ENCODE peak calls at places on chromosomes 12 and 14, in eight cellular contexts. One of them, this sample, is unnamed.

GRCh38 chr12:69671597-69671996 is 27.5 kb downstream of the BEST3 start:
- DNase-seq in mesenchymal stem cell: no peak
- DNase-seq in NCI-H2171: no peak
- DNase-seq in AG10803: no peak
- DNase-seq in NCI-H510A: peak
- DNase-seq in natural killer cell treated with Interleukin-12 subunit alpha and Interleukin-12 subunit beta and Interleukin-15 and Interleukin-18, amount 100 ng/mL, for 72 hours: no peak
- DNase-seq in IMR-90: no peak
- DNase-seq in HEK293T: no peak
- DNase-seq in this sample: no peak

GRCh38 chr12:132723764-132724140 is 13.1 kb downstream of the PGAM5 start:
- DNase-seq in natural killer cell treated with Interleukin-12 subunit alpha and Interleukin-12 subunit beta and Interleukin-15 and Interleukin-18, amount 100 ng/mL, for 72 hours: no peak
- DNase-seq in HEK293T: no peak
- DNase-seq in IMR-90: peak
- DNase-seq in NCI-H510A: no peak
- DNase-seq in AG10803: peak
- DNase-seq in mesenchymal stem cell: no peak
- DNase-seq in NCI-H2171: no peak
- DNase-seq in this sample: no peak

GRCh38 chr12:125329239-125330238 is 264.3 kb downstream of the AACS start:
- DNase-seq in natural killer cell treated with Interleukin-12 subunit alpha and Interleukin-12 subunit beta and Interleukin-15 and Interleukin-18, amount 100 ng/mL, for 72 hours: no peak
- DNase-seq in IMR-90: no peak
- DNase-seq in NCI-H510A: no peak
- DNase-seq in NCI-H2171: no peak
- DNase-seq in mesenchymal stem cell: no peak
- DNase-seq in AG10803: no peak
- DNase-seq in HEK293T: no peak
- DNase-seq in this sample: no peak

GRCh38 chr12:39503445-39503844 is 60.5 kb upstream of the KIF21A start:
- DNase-seq in AG10803: peak
- DNase-seq in NCI-H510A: no peak
- DNase-seq in HEK293T: no peak
- DNase-seq in IMR-90: no peak
- DNase-seq in NCI-H2171: no peak
- DNase-seq in mesenchymal stem cell: no peak
- DNase-seq in natural killer cell treated with Interleukin-12 subunit alpha and Interleukin-12 subunit beta and Interleukin-15 and Interleukin-18, amount 100 ng/mL, for 72 hours: no peak
- DNase-seq in this sample: no peak

GRCh38 chr14:88245321-88245720 is 77.7 kb downstream of the KCNK10 start:
- DNase-seq in AG10803: no peak
- DNase-seq in natural killer cell treated with Interleukin-12 subunit alpha and Interleukin-12 subunit beta and Interleukin-15 and Interleukin-18, amount 100 ng/mL, for 72 hours: no peak
- DNase-seq in NCI-H2171: peak
- DNase-seq in mesenchymal stem cell: no peak
- DNase-seq in IMR-90: no peak
- DNase-seq in HEK293T: no peak
- DNase-seq in NCI-H510A: no peak
- DNase-seq in this sample: no peak

GRCh38 chr12:110666892-110667291 is 22.0 kb downstream of the HVCN1 start:
- DNase-seq in IMR-90: no peak
- DNase-seq in AG10803: no peak
- DNase-seq in NCI-H510A: no peak
- DNase-seq in NCI-H2171: no peak
- DNase-seq in HEK293T: no peak
- DNase-seq in natural killer cell treated with Interleukin-12 subunit alpha and Interleukin-12 subunit beta and Interleukin-15 and Interleukin-18, amount 100 ng/mL, for 72 hours: no peak
- DNase-seq in mesenchymal stem cell: no peak
- DNase-seq in this sample: no peak

GRCh38 chr14:103029936-103030335 is 27.4 kb downstream of the CDC42BPB start:
- DNase-seq in NCI-H510A: no peak
- DNase-seq in NCI-H2171: no peak
- DNase-seq in AG10803: no peak
- DNase-seq in mesenchymal stem cell: no peak
- DNase-seq in IMR-90: no peak
- DNase-seq in natural killer cell treated with Interleukin-12 subunit alpha and Interleukin-12 subunit beta and Interleukin-15 and Interleukin-18, amount 100 ng/mL, for 72 hours: no peak
- DNase-seq in HEK293T: no peak
- DNase-seq in this sample: no peak

GRCh38 chr12:121697093-121697698 is 15.4 kb upstream of the TMEM120B start:
- DNase-seq in NCI-H2171: peak
- DNase-seq in HEK293T: peak
- DNase-seq in IMR-90: peak
- DNase-seq in AG10803: peak
- DNase-seq in natural killer cell treated with Interleukin-12 subunit alpha and Interleukin-12 subunit beta and Interleukin-15 and Interleukin-18, amount 100 ng/mL, for 72 hours: peak
- DNase-seq in mesenchymal stem cell: peak
- DNase-seq in NCI-H510A: peak
- DNase-seq in this sample: peak

GRCh38 chr14:65486856-65487255 is 74.3 kb downstream of the FUT8 start:
- DNase-seq in natural killer cell treated with Interleukin-12 subunit alpha and Interleukin-12 subunit beta and Interleukin-15 and Interleukin-18, amount 100 ng/mL, for 72 hours: no peak
- DNase-seq in IMR-90: peak
- DNase-seq in AG10803: no peak
- DNase-seq in NCI-H510A: no peak
- DNase-seq in HEK293T: no peak
- DNase-seq in mesenchymal stem cell: no peak
- DNase-seq in NCI-H2171: no peak
- DNase-seq in this sample: no peak

GRCh38 chr12:118164798-118165486 is 29.0 kb downstream of the PEBP1 start:
- DNase-seq in IMR-90: peak
- DNase-seq in HEK293T: peak
- DNase-seq in mesenchymal stem cell: peak
- DNase-seq in NCI-H510A: no peak
- DNase-seq in AG10803: peak
- DNase-seq in natural killer cell treated with Interleukin-12 subunit alpha and Interleukin-12 subunit beta and Interleukin-15 and Interleukin-18, amount 100 ng/mL, for 72 hours: no peak
- DNase-seq in NCI-H2171: peak
- DNase-seq in this sample: no peak

GRCh38 chr12:10307630-10308029 is at the start of gene KLRD1:
- DNase-seq in AG10803: no peak
- DNase-seq in HEK293T: no peak
- DNase-seq in natural killer cell treated with Interleukin-12 subunit alpha and Interleukin-12 subunit beta and Interleukin-15 and Interleukin-18, amount 100 ng/mL, for 72 hours: no peak
- DNase-seq in NCI-H510A: no peak
- DNase-seq in NCI-H2171: no peak
- DNase-seq in mesenchymal stem cell: no peak
- DNase-seq in IMR-90: no peak
- DNase-seq in this sample: no peak

GRCh38 chr14:65250162-65250495 is 147.8 kb upstream of the MAX start:
- DNase-seq in AG10803: no peak
- DNase-seq in natural killer cell treated with Interleukin-12 subunit alpha and Interleukin-12 subunit beta and Interleukin-15 and Interleukin-18, amount 100 ng/mL, for 72 hours: no peak
- DNase-seq in HEK293T: no peak
- DNase-seq in mesenchymal stem cell: no peak
- DNase-seq in NCI-H510A: no peak
- DNase-seq in IMR-90: no peak
- DNase-seq in NCI-H2171: no peak
- DNase-seq in this sample: no peak

GRCh38 chr12:63844391-63845341 is at the start of gene SRGAP1:
- DNase-seq in AG10803: peak
- DNase-seq in IMR-90: peak
- DNase-seq in NCI-H2171: peak
- DNase-seq in NCI-H510A: peak
- DNase-seq in mesenchymal stem cell: peak
- DNase-seq in HEK293T: peak
- DNase-seq in natural killer cell treated with Interleukin-12 subunit alpha and Interleukin-12 subunit beta and Interleukin-15 and Interleukin-18, amount 100 ng/mL, for 72 hours: no peak
- DNase-seq in this sample: peak

GRCh38 chr14:74401504-74402241 is 24.3 kb downstream of the SYNDIG1L start:
- DNase-seq in NCI-H2171: peak
- DNase-seq in AG10803: no peak
- DNase-seq in natural killer cell treated with Interleukin-12 subunit alpha and Interleukin-12 subunit beta and Interleukin-15 and Interleukin-18, amount 100 ng/mL, for 72 hours: peak
- DNase-seq in mesenchymal stem cell: peak
- DNase-seq in IMR-90: no peak
- DNase-seq in NCI-H510A: peak
- DNase-seq in HEK293T: no peak
- DNase-seq in this sample: no peak

GRCh38 chr12:14408208-14408607 is 42.7 kb downstream of the ATF7IP start:
- DNase-seq in natural killer cell treated with Interleukin-12 subunit alpha and Interleukin-12 subunit beta and Interleukin-15 and Interleukin-18, amount 100 ng/mL, for 72 hours: no peak
- DNase-seq in mesenchymal stem cell: peak
- DNase-seq in AG10803: peak
- DNase-seq in IMR-90: peak
- DNase-seq in NCI-H510A: no peak
- DNase-seq in HEK293T: no peak
- DNase-seq in NCI-H2171: no peak
- DNase-seq in this sample: no peak

GRCh38 chr12:48388938-48389337 is 38.2 kb upstream of the ZNF641 start:
- DNase-seq in mesenchymal stem cell: peak
- DNase-seq in NCI-H2171: no peak
- DNase-seq in AG10803: peak
- DNase-seq in natural killer cell treated with Interleukin-12 subunit alpha and Interleukin-12 subunit beta and Interleukin-15 and Interleukin-18, amount 100 ng/mL, for 72 hours: no peak
- DNase-seq in NCI-H510A: no peak
- DNase-seq in HEK293T: no peak
- DNase-seq in IMR-90: peak
- DNase-seq in this sample: no peak

GRCh38 chr14:64707661-64708060 is 3.4 kb downstream of the PLEKHG3 start:
- DNase-seq in AG10803: peak
- DNase-seq in NCI-H2171: no peak
- DNase-seq in IMR-90: peak
- DNase-seq in mesenchymal stem cell: peak
- DNase-seq in HEK293T: no peak
- DNase-seq in NCI-H510A: no peak
- DNase-seq in natural killer cell treated with Interleukin-12 subunit alpha and Interleukin-12 subunit beta and Interleukin-15 and Interleukin-18, amount 100 ng/mL, for 72 hours: peak
- DNase-seq in this sample: no peak

GRCh38 chr12:65203376-65203775 is 34.0 kb downstream of the LEMD3 start:
- DNase-seq in mesenchymal stem cell: no peak
- DNase-seq in HEK293T: no peak
- DNase-seq in AG10803: no peak
- DNase-seq in NCI-H510A: no peak
- DNase-seq in natural killer cell treated with Interleukin-12 subunit alpha and Interleukin-12 subunit beta and Interleukin-15 and Interleukin-18, amount 100 ng/mL, for 72 hours: no peak
- DNase-seq in NCI-H2171: no peak
- DNase-seq in IMR-90: no peak
- DNase-seq in this sample: no peak

GRCh38 chr12:44889162-44889561 is 13.0 kb upstream of the NELL2 start:
- DNase-seq in natural killer cell treated with Interleukin-12 subunit alpha and Interleukin-12 subunit beta and Interleukin-15 and Interleukin-18, amount 100 ng/mL, for 72 hours: no peak
- DNase-seq in AG10803: no peak
- DNase-seq in NCI-H2171: no peak
- DNase-seq in HEK293T: no peak
- DNase-seq in mesenchymal stem cell: peak
- DNase-seq in NCI-H510A: no peak
- DNase-seq in IMR-90: no peak
- DNase-seq in this sample: no peak

GRCh38 chr12:68641138-68641537 is 30.4 kb downstream of the RAP1B start:
- DNase-seq in NCI-H510A: no peak
- DNase-seq in mesenchymal stem cell: no peak
- DNase-seq in NCI-H2171: no peak
- DNase-seq in natural killer cell treated with Interleukin-12 subunit alpha and Interleukin-12 subunit beta and Interleukin-15 and Interleukin-18, amount 100 ng/mL, for 72 hours: no peak
- DNase-seq in AG10803: no peak
- DNase-seq in IMR-90: no peak
- DNase-seq in HEK293T: no peak
- DNase-seq in this sample: no peak

GRCh38 chr14:81427348-81428058 is 27.4 kb upstream of the STON2 start:
- DNase-seq in IMR-90: no peak
- DNase-seq in HEK293T: peak
- DNase-seq in mesenchymal stem cell: no peak
- DNase-seq in NCI-H2171: peak
- DNase-seq in NCI-H510A: peak
- DNase-seq in AG10803: no peak
- DNase-seq in natural killer cell treated with Interleukin-12 subunit alpha and Interleukin-12 subunit beta and Interleukin-15 and Interleukin-18, amount 100 ng/mL, for 72 hours: no peak
- DNase-seq in this sample: no peak

GRCh38 chr14:21867541-21867940 is 193.9 kb upstream of the OR4E1 start:
- DNase-seq in AG10803: no peak
- DNase-seq in NCI-H510A: no peak
- DNase-seq in IMR-90: peak
- DNase-seq in mesenchymal stem cell: no peak
- DNase-seq in natural killer cell treated with Interleukin-12 subunit alpha and Interleukin-12 subunit beta and Interleukin-15 and Interleukin-18, amount 100 ng/mL, for 72 hours: no peak
- DNase-seq in HEK293T: no peak
- DNase-seq in NCI-H2171: no peak
- DNase-seq in this sample: no peak

GRCh38 chr14:104224516-104225281 is 86.3 kb downstream of the KIF26A start:
- DNase-seq in natural killer cell treated with Interleukin-12 subunit alpha and Interleukin-12 subunit beta and Interleukin-15 and Interleukin-18, amount 100 ng/mL, for 72 hours: no peak
- DNase-seq in HEK293T: peak
- DNase-seq in AG10803: no peak
- DNase-seq in mesenchymal stem cell: peak
- DNase-seq in NCI-H510A: peak
- DNase-seq in NCI-H2171: no peak
- DNase-seq in IMR-90: no peak
- DNase-seq in this sample: no peak

GRCh38 chr12:123912415-123913385 is 59.9 kb downstream of the CCDC92 start:
- DNase-seq in IMR-90: no peak
- DNase-seq in AG10803: no peak
- DNase-seq in HEK293T: no peak
- DNase-seq in NCI-H2171: peak
- DNase-seq in NCI-H510A: no peak
- DNase-seq in mesenchymal stem cell: peak
- DNase-seq in natural killer cell treated with Interleukin-12 subunit alpha and Interleukin-12 subunit beta and Interleukin-15 and Interleukin-18, amount 100 ng/mL, for 72 hours: no peak
- DNase-seq in this sample: no peak

GRCh38 chr14:64704145-64704742 is at the start of gene PLEKHG3:
- DNase-seq in natural killer cell treated with Interleukin-12 subunit alpha and Interleukin-12 subunit beta and Interleukin-15 and Interleukin-18, amount 100 ng/mL, for 72 hours: peak
- DNase-seq in NCI-H510A: peak
- DNase-seq in HEK293T: peak
- DNase-seq in NCI-H2171: peak
- DNase-seq in AG10803: peak
- DNase-seq in mesenchymal stem cell: peak
- DNase-seq in IMR-90: peak
- DNase-seq in this sample: peak

GRCh38 chr12:25308761-25309160 is 58.0 kb upstream of the KRAS start:
- DNase-seq in AG10803: peak
- DNase-seq in IMR-90: peak
- DNase-seq in mesenchymal stem cell: peak
- DNase-seq in HEK293T: no peak
- DNase-seq in NCI-H510A: no peak
- DNase-seq in NCI-H2171: no peak
- DNase-seq in natural killer cell treated with Interleukin-12 subunit alpha and Interleukin-12 subunit beta and Interleukin-15 and Interleukin-18, amount 100 ng/mL, for 72 hours: no peak
- DNase-seq in this sample: no peak

GRCh38 chr12:51370667-51371066 is 20.5 kb downstream of the GALNT6 start:
- DNase-seq in mesenchymal stem cell: peak
- DNase-seq in IMR-90: no peak
- DNase-seq in AG10803: no peak
- DNase-seq in natural killer cell treated with Interleukin-12 subunit alpha and Interleukin-12 subunit beta and Interleukin-15 and Interleukin-18, amount 100 ng/mL, for 72 hours: no peak
- DNase-seq in NCI-H2171: no peak
- DNase-seq in NCI-H510A: no peak
- DNase-seq in HEK293T: no peak
- DNase-seq in this sample: no peak

GRCh38 chr14:104288272-104288671 is 149.9 kb downstream of the KIF26A start:
- DNase-seq in NCI-H2171: no peak
- DNase-seq in mesenchymal stem cell: no peak
- DNase-seq in AG10803: no peak
- DNase-seq in natural killer cell treated with Interleukin-12 subunit alpha and Interleukin-12 subunit beta and Interleukin-15 and Interleukin-18, amount 100 ng/mL, for 72 hours: no peak
- DNase-seq in HEK293T: no peak
- DNase-seq in IMR-90: no peak
- DNase-seq in NCI-H510A: no peak
- DNase-seq in this sample: no peak